ENCODE peak calls at places on chromosomes 11 and 22, in four cellular contexts. N is lower lobe of right lung, A is tibial artery, U is PC-3. R is an unnamed sample. For H3K4me1, the result is how much of the 10 kb centered on the place peaks cover.

GRCh38 chr11:113507341-113507740 is 32.1 kb upstream of the DRD2 start:
- DNase-seq in N (no peak), A (no peak), U (no peak), R (no peak)

GRCh38 chr11:113684558-113684957 is 21.6 kb downstream of the TMPRSS5 start:
- DNase-seq in N (no peak), A (no peak), U (no peak), R (no peak)

GRCh38 chr22:38981659-38982007 is 514 bp upstream of the APOBEC3B start:
- DNase-seq in N (no peak), A (no peak), U (no peak), R (peak)

GRCh38 chr22:40180403-40180802 is 2.7 kb downstream of the TNRC6B start:
- DNase-seq in N (no peak), A (no peak), U (no peak), R (no peak)

GRCh38 chr22:46043816-46044717 is 67.1 kb upstream of the WNT7B start:
- DNase-seq in N (peak), A (peak), U (peak), R (no peak)

GRCh38 chr11:3920148-3920852 is 64.8 kb downstream of the STIM1 start:
- DNase-seq in N (peak), A (peak), U (peak), R (no peak)

GRCh38 chr22:25120093-25120561 is 79.5 kb upstream of the CRYBB3 start:
- DNase-seq in N (peak), A (no peak), U (peak), R (peak)

GRCh38 chr11:71252434-71252781 is at the start of gene SHANK2:
- DNase-seq in N (peak), A (no peak), U (peak), R (peak)

GRCh38 chr11:132644511-132644910 is 887.8 kb downstream of the OPCML start:
- DNase-seq in N (no peak), A (no peak), U (no peak), R (no peak)

GRCh38 chr22:30602049-30602448 is 4.9 kb upstream of the TCN2 start:
- DNase-seq in N (no peak), A (no peak), U (peak), R (no peak)

GRCh38 chr11:78216571-78217287 is 28.0 kb downstream of the USP35 start:
- DNase-seq in N (no peak), A (no peak), U (peak), R (no peak)

GRCh38 chr11:72202571-72202970 is 10.6 kb downstream of the FOLR1 start:
- DNase-seq in N (no peak), A (no peak), U (no peak), R (no peak)

GRCh38 chr11:8036002-8036802 is 44.8 kb upstream of the TUB start:
- DNase-seq in N (no peak), A (no peak), U (no peak), R (no peak)

GRCh38 chr11:72833792-72834501 is 19.7 kb downstream of the ATG16L2 start:
- DNase-seq in N (no peak), A (no peak), U (no peak), R (no peak)

GRCh38 chr11:4541071-4541470 is 3.9 kb upstream of the OR52M1 start:
- DNase-seq in N (no peak), A (no peak), U (no peak), R (no peak)

GRCh38 chr22:37420656-37421467 is 6.4 kb downstream of the ELFN2 start:
- DNase-seq in N (no peak), A (peak), U (no peak), R (no peak)
- H3K4me1 ChIP-seq in N (under half), A (under half), U (under half), R (under half)

DNA sequence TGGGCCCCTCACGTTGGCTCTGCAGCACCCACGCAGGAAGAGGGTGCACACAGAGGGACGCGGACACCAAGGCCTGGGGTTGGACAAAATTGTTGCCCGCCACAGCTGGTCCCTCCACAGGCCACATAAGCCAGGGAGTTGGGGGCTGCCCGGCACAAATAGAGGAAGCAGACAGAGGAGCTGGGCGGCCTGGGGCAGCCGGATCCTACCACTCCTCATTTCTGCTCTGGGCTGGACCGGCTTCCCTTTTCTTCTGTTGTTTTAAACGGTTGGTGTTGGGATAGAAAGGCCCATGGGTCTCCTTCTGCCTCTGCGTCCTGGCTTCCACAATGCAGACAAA is 36.4 kb upstream of the LINC01488 start:
- DNase-seq in N (no peak), A (peak), U (no peak), R (no peak)
- H3K4me1 ChIP-seq in N (half or more), A (under half), U (under half), R (half or more)

DNA sequence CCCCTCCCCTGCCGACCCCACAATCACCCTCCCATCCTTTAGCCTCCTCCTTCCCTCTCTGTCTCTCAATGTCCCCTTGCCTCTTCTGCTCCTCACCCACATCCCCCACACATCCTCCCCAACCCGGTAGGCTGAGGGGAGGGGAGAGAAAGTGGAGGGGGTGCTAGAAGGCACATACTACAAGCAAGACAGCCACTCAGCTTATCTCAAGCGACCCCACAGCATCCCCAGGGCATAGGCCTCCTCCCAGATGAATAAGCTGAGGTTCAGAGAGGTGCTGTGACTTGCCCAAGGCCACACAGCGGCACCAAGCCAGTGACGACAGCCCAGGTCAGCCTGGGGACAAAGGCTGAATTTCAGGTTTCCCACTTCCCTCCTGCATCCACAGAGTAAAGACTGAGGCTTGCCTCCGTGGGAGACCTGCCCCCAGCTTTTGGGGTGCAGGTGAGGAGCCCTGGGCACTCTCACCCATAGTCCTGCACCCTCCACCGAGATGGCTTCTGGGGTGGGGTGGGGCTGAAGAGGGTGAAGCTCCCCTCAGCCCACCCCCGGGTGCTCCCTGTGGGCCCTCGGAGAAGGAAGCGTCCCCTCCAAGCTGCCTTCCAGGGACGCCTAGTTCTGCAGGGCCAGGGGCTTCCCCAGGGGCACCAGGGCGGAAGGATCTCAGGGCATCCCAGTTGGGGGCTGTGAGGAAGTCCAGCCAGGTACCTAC is 511 bp downstream of the RAC2 start:
- DNase-seq in N (no peak), A (no peak), U (no peak), R (no peak)
- H3K4me1 ChIP-seq in N (under half), A (under half), U (under half), R (under half)

DNA sequence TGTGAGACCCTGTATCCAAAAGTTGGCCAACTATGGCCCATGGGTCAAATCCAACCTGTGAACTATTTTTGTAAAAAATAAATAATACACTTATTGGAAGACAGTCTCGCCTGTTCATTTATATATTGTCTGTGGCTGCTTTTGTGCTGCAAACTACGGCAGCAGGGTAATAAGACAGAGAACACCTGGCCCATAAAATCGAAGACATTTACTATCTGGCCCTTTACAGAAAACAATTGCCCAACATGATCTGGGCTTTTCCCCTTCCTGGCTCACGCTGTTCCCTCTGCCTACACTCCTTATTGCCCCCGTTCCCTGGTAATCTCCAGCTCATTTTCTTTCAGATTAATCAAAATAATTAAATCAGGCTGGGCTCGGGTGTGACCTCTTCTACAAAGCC is 5.6 kb downstream of the PLAAT2 start:
- DNase-seq in N (no peak), A (no peak), U (no peak), R (no peak)
- H3K4me1 ChIP-seq in N (under half), A (under half), U (under half), R (under half)

GRCh38 chr11:46346886-46347636 is at the start of gene DGKZ:
- DNase-seq in N (peak), A (peak), U (peak), R (peak)
- H3K4me1 ChIP-seq in N (half or more), A (under half), U (under half), R (under half)

DNA sequence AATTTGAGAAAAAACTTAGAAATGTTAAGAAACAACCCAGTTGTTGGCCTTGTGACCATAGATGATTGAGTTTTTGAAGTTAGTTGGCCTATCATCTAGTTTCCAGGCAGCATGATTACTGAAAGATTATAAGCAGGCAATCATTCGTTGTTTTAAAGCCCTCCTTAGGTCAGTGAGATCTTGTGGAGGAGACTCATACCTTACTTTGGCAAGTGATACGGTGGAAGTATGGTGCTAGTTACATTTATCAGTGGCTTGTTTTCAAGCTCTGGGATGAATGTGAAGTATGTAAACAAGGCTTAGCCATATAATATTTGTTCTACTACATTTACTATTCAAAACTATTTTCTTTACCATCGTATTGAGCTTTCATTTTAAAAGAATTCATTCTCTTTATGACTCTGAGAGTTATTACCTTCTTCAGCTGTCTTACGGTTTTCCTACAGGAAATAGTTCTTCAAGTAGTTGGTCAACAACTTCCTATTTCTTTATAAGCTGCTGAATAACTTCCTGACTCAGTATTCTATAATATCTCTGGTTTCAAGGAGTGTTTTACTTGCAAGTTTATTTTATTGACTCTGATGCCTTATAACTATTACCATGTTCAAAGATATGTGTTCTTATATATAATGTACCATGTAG is 7.3 kb downstream of the YAP1 start:
- DNase-seq in N (no peak), A (no peak), U (peak), R (no peak)
- H3K4me1 ChIP-seq in N (half or more), A (under half), U (half or more), R (half or more)

DNA sequence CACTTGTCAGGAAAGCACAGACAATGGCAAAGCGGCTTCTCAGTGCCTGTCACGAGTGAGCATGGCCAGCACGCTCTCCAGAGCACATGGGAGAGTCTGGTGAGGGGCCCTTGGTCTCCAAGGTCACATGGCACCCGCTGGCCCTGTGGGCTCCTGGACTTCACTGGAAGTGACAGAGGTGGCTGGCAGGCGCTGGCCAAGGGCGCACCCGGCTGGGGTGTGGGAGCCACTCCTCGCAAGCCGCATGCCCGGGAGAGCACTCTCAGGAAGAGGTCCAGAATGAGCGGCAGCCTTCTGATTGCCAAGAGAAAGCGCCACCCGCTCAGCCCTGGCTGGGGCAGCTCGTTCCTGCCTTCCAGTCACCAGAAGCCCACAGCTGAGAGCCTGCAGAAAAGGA is 17.1 kb upstream of the MOB2 start:
- DNase-seq in N (peak), A (no peak), U (no peak), R (peak)
- H3K4me1 ChIP-seq in N (half or more), A (half or more), U (under half), R (under half)

GRCh38 chr22:23101524-23101923 is 31.2 kb downstream of the GNAZ start:
- DNase-seq in N (no peak), A (no peak), U (no peak), R (no peak)

GRCh38 chr22:23103199-23103954 is 33.1 kb downstream of the GNAZ start:
- DNase-seq in N (no peak), A (no peak), U (no peak), R (peak)

GRCh38 chr22:23100124-23100801 is 29.9 kb downstream of the GNAZ start:
- DNase-seq in N (no peak), A (no peak), U (no peak), R (no peak)

GRCh38 chr22:23102776-23103175 is 32.5 kb downstream of the GNAZ start:
- DNase-seq in N (no peak), A (no peak), U (no peak), R (peak)

GRCh38 chr22:23102002-23102655 is 31.8 kb downstream of the GNAZ start:
- DNase-seq in N (no peak), A (no peak), U (no peak), R (no peak)
- H3K4me1 ChIP-seq in N (under half), A (under half), U (under half), R (under half)

DNA sequence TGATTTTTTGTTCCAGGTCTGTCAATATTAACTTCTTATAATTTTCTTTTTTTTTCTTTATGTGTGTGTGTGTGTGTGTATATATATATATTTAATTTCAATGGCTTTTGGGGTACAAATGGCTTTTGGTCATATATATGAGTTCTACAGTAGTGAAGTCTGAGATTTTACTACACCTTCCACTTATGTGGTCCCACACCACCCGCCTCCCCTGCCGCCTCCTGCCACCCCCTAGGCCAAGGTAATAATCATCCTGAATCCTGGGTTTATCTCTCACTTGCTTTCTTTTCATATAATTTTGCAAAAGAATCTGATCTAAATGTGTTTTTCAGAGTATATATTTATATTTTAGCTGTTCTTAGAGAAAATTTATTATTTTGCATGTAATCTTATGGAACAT is 11.1 kb downstream of the NEAT1 start:
- DNase-seq in N (no peak), A (no peak), U (no peak), R (no peak)
- H3K4me1 ChIP-seq in N (half or more), A (half or more), U (under half), R (half or more)

GRCh38 chr11:10350341-10350740 is 45.5 kb downstream of the ADM start:
- DNase-seq in N (no peak), A (no peak), U (peak), R (no peak)
- H3K4me1 ChIP-seq in N (under half), A (under half), U (under half), R (under half)